ENCODE peak calls at places on chromosomes 4 and X, in six cellular contexts. One of them, this sample, is unnamed.

GRCh38 chrX:84320606-84321005 is 132.6 kb upstream of the RPS6KA6 start:
- DNase-seq in iPS-NIHi11: no peak
- DNase-seq in RWPE1: no peak
- DNase-seq in adrenal gland: no peak
- DNase-seq in activated T-helper 1 cell treated with Interleukin-2 at 50 U/mL for 16 hours: no peak
- DNase-seq in GM23248: peak
- DNase-seq in this sample: no peak

GRCh38 chr4:89878611-89879010 is 16.0 kb upstream of the MMRN1 start:
- DNase-seq in iPS-NIHi11: no peak
- DNase-seq in RWPE1: no peak
- DNase-seq in adrenal gland: no peak
- DNase-seq in activated T-helper 1 cell treated with Interleukin-2 at 50 U/mL for 16 hours: no peak
- DNase-seq in GM23248: peak
- DNase-seq in this sample: no peak

GRCh38 chr4:169383724-169384123 is 113.0 kb upstream of the SH3RF1 start:
- DNase-seq in iPS-NIHi11: no peak
- DNase-seq in RWPE1: peak
- DNase-seq in adrenal gland: no peak
- DNase-seq in activated T-helper 1 cell treated with Interleukin-2 at 50 U/mL for 16 hours: no peak
- DNase-seq in GM23248: peak
- DNase-seq in this sample: peak

GRCh38 chr4:84563002-84563401 is 19.9 kb upstream of the CDS1 start:
- DNase-seq in iPS-NIHi11: no peak
- DNase-seq in RWPE1: no peak
- DNase-seq in adrenal gland: no peak
- DNase-seq in activated T-helper 1 cell treated with Interleukin-2 at 50 U/mL for 16 hours: no peak
- DNase-seq in GM23248: peak
- DNase-seq in this sample: peak

GRCh38 chr4:4457803-4458550 is 71.1 kb downstream of the NSG1 start:
- DNase-seq in iPS-NIHi11: no peak
- DNase-seq in RWPE1: no peak
- DNase-seq in adrenal gland: no peak
- DNase-seq in activated T-helper 1 cell treated with Interleukin-2 at 50 U/mL for 16 hours: no peak
- DNase-seq in GM23248: peak
- DNase-seq in this sample: peak

GRCh38 chr4:8473920-8474590 is 33.5 kb downstream of the TRMT44 start:
- DNase-seq in iPS-NIHi11: no peak
- DNase-seq in RWPE1: no peak
- DNase-seq in adrenal gland: no peak
- DNase-seq in activated T-helper 1 cell treated with Interleukin-2 at 50 U/mL for 16 hours: no peak
- DNase-seq in GM23248: peak
- DNase-seq in this sample: no peak

GRCh38 chr4:85019411-85019810 is 52.9 kb upstream of the WDFY3 start:
- DNase-seq in iPS-NIHi11: no peak
- DNase-seq in RWPE1: no peak
- DNase-seq in adrenal gland: no peak
- DNase-seq in activated T-helper 1 cell treated with Interleukin-2 at 50 U/mL for 16 hours: no peak
- DNase-seq in GM23248: no peak
- DNase-seq in this sample: no peak

GRCh38 chr4:22485751-22486150 is 30.1 kb downstream of the ADGRA3 start:
- DNase-seq in iPS-NIHi11: no peak
- DNase-seq in RWPE1: peak
- DNase-seq in adrenal gland: no peak
- DNase-seq in activated T-helper 1 cell treated with Interleukin-2 at 50 U/mL for 16 hours: no peak
- DNase-seq in GM23248: peak
- DNase-seq in this sample: peak

GRCh38 chr4:152950402-152951274 is 14.5 kb downstream of the FHDC1 start:
- DNase-seq in iPS-NIHi11: no peak
- DNase-seq in RWPE1: no peak
- DNase-seq in adrenal gland: no peak
- DNase-seq in activated T-helper 1 cell treated with Interleukin-2 at 50 U/mL for 16 hours: no peak
- DNase-seq in GM23248: no peak
- DNase-seq in this sample: no peak

GRCh38 chr4:88211473-88212252 is 53.2 kb upstream of the ABCG2 start:
- DNase-seq in iPS-NIHi11: peak
- DNase-seq in RWPE1: peak
- DNase-seq in adrenal gland: peak
- DNase-seq in activated T-helper 1 cell treated with Interleukin-2 at 50 U/mL for 16 hours: no peak
- DNase-seq in GM23248: peak
- DNase-seq in this sample: peak

GRCh38 chr4:26171953-26172352 is 148.9 kb upstream of the RBPJ start:
- DNase-seq in iPS-NIHi11: no peak
- DNase-seq in RWPE1: no peak
- DNase-seq in adrenal gland: no peak
- DNase-seq in activated T-helper 1 cell treated with Interleukin-2 at 50 U/mL for 16 hours: no peak
- DNase-seq in GM23248: no peak
- DNase-seq in this sample: no peak

GRCh38 chr4:43316813-43317212 is 424.3 kb downstream of the GRXCR1 start:
- DNase-seq in iPS-NIHi11: no peak
- DNase-seq in RWPE1: peak
- DNase-seq in adrenal gland: no peak
- DNase-seq in activated T-helper 1 cell treated with Interleukin-2 at 50 U/mL for 16 hours: no peak
- DNase-seq in GM23248: peak
- DNase-seq in this sample: no peak

GRCh38 chr4:73396304-73396703 is 7.8 kb upstream of the ALB start:
- DNase-seq in iPS-NIHi11: no peak
- DNase-seq in RWPE1: no peak
- DNase-seq in adrenal gland: no peak
- DNase-seq in activated T-helper 1 cell treated with Interleukin-2 at 50 U/mL for 16 hours: no peak
- DNase-seq in GM23248: no peak
- DNase-seq in this sample: no peak

GRCh38 chr4:22713841-22714240 is 21.1 kb downstream of the GBA3 start:
- DNase-seq in iPS-NIHi11: no peak
- DNase-seq in RWPE1: no peak
- DNase-seq in adrenal gland: no peak
- DNase-seq in activated T-helper 1 cell treated with Interleukin-2 at 50 U/mL for 16 hours: no peak
- DNase-seq in GM23248: no peak
- DNase-seq in this sample: no peak

GRCh38 chr4:3677671-3678070 is 88.5 kb upstream of the ADRA2C start:
- DNase-seq in iPS-NIHi11: no peak
- DNase-seq in RWPE1: no peak
- DNase-seq in adrenal gland: no peak
- DNase-seq in activated T-helper 1 cell treated with Interleukin-2 at 50 U/mL for 16 hours: no peak
- DNase-seq in GM23248: peak
- DNase-seq in this sample: no peak

GRCh38 chrX:31717474-31717873 is 645.6 kb upstream of the FTHL17 start:
- DNase-seq in iPS-NIHi11: no peak
- DNase-seq in RWPE1: no peak
- DNase-seq in adrenal gland: no peak
- DNase-seq in activated T-helper 1 cell treated with Interleukin-2 at 50 U/mL for 16 hours: no peak
- DNase-seq in GM23248: no peak
- DNase-seq in this sample: no peak

GRCh38 chr4:140858897-140859296 is 102.7 kb upstream of the TBC1D9 start:
- DNase-seq in iPS-NIHi11: no peak
- DNase-seq in RWPE1: no peak
- DNase-seq in adrenal gland: no peak
- DNase-seq in activated T-helper 1 cell treated with Interleukin-2 at 50 U/mL for 16 hours: no peak
- DNase-seq in GM23248: no peak
- DNase-seq in this sample: no peak

GRCh38 chrX:29662759-29663503 is 552.4 kb upstream of the MAGEB2 start:
- DNase-seq in iPS-NIHi11: no peak
- DNase-seq in RWPE1: peak
- DNase-seq in adrenal gland: no peak
- DNase-seq in activated T-helper 1 cell treated with Interleukin-2 at 50 U/mL for 16 hours: no peak
- DNase-seq in GM23248: peak
- DNase-seq in this sample: peak

GRCh38 chr4:38160487-38161207 is 200.4 kb downstream of the PTTG2 start:
- DNase-seq in iPS-NIHi11: peak
- DNase-seq in RWPE1: peak
- DNase-seq in adrenal gland: peak
- DNase-seq in activated T-helper 1 cell treated with Interleukin-2 at 50 U/mL for 16 hours: no peak
- DNase-seq in GM23248: peak
- DNase-seq in this sample: peak

GRCh38 chrX:96440941-96441340 is 243.7 kb upstream of the DIAPH2 start:
- DNase-seq in iPS-NIHi11: no peak
- DNase-seq in RWPE1: no peak
- DNase-seq in adrenal gland: no peak
- DNase-seq in activated T-helper 1 cell treated with Interleukin-2 at 50 U/mL for 16 hours: no peak
- DNase-seq in GM23248: no peak
- DNase-seq in this sample: no peak

GRCh38 chr4:151604238-151604637 is 156.6 kb downstream of the GATB start:
- DNase-seq in iPS-NIHi11: peak
- DNase-seq in RWPE1: peak
- DNase-seq in adrenal gland: no peak
- DNase-seq in activated T-helper 1 cell treated with Interleukin-2 at 50 U/mL for 16 hours: no peak
- DNase-seq in GM23248: peak
- DNase-seq in this sample: peak

GRCh38 chr4:155442267-155443105 is 65.7 kb upstream of the MAP9 start:
- DNase-seq in iPS-NIHi11: peak
- DNase-seq in RWPE1: peak
- DNase-seq in adrenal gland: peak
- DNase-seq in activated T-helper 1 cell treated with Interleukin-2 at 50 U/mL for 16 hours: peak
- DNase-seq in GM23248: peak
- DNase-seq in this sample: peak